ENCODE peak calls at places on chromosomes 6 and 20, in seven cellular contexts. U, V, T, K, A, G and W are unnamed samples.

GRCh38 chr6:4522453-4522852 is 253.8 kb upstream of the CDYL start:
- DNase-seq in G (no peak), T (no peak), K (no peak), V (no peak), A (no peak), U (no peak), W (no peak)

GRCh38 chr6:41689171-41690008 is 46.0 kb downstream of the TFEB start:
- DNase-seq in T (no peak), V (no peak), K (peak), G (no peak), A (no peak), U (no peak), W (no peak)

GRCh38 chr6:151481752-151482151 is 12.1 kb upstream of the CCDC170 start:
- DNase-seq in U (no peak), K (no peak), V (no peak), G (no peak), T (no peak), A (no peak), W (no peak)

GRCh38 chr20:62595491-62595890 is 46.8 kb upstream of the SLCO4A1 start:
- DNase-seq in V (no peak), G (peak), A (no peak), K (peak), U (peak), T (no peak), W (peak)

GRCh38 chr6:78984225-78984950 is 93.7 kb downstream of the PHIP start:
- DNase-seq in U (no peak), V (no peak), T (no peak), G (no peak), K (no peak), A (no peak), W (no peak)

GRCh38 chr20:4720121-4720976 is 1.4 kb upstream of the PRND start:
- DNase-seq in K (peak), V (peak), G (no peak), A (peak), T (peak), U (peak), W (peak)

GRCh38 chr6:169867751-169868191 is 116.3 kb downstream of the ERMARD start:
- DNase-seq in T (no peak), G (no peak), A (no peak), V (no peak), U (no peak), K (no peak), W (peak)

GRCh38 chr6:169669147-169669546 is 32.7 kb downstream of the WDR27 start:
- DNase-seq in K (no peak), A (no peak), T (no peak), G (no peak), U (no peak), V (no peak), W (no peak)

GRCh38 chr20:6611911-6612614 is 155.4 kb upstream of the BMP2 start:
- DNase-seq in K (no peak), G (no peak), U (no peak), A (no peak), T (no peak), V (no peak), W (no peak)

GRCh38 chr20:58017237-58017969 is 211.1 kb downstream of the ANKRD60 start:
- DNase-seq in U (peak), T (no peak), K (no peak), A (no peak), G (peak), V (no peak), W (peak)

GRCh38 chr20:60250251-60250650 is 292.0 kb downstream of the CDH26 start:
- DNase-seq in T (no peak), V (no peak), G (no peak), U (no peak), A (no peak), K (no peak), W (no peak)

GRCh38 chr6:87789198-87789899 is 87.3 kb upstream of the AKIRIN2 start:
- DNase-seq in K (peak), G (peak), T (no peak), V (no peak), A (peak), U (peak), W (peak)

GRCh38 chr20:59662856-59663512 is 58.6 kb downstream of the PHACTR3 start:
- DNase-seq in G (peak), U (no peak), A (no peak), V (no peak), T (no peak), K (no peak), W (peak)

GRCh38 chr20:52975024-52975732 is 3.0 kb downstream of the TSHZ2 start:
- DNase-seq in T (no peak), K (peak), A (no peak), G (no peak), V (peak), U (no peak), W (no peak)

GRCh38 chr6:40347571-40348011 is 239.6 kb downstream of the LRFN2 start:
- DNase-seq in T (no peak), G (no peak), A (no peak), U (no peak), K (no peak), V (no peak), W (peak)

GRCh38 chr6:7058250-7058923 is 49.4 kb upstream of the RREB1 start:
- DNase-seq in A (no peak), G (peak), T (no peak), U (peak), K (peak), V (no peak), W (peak)

GRCh38 chr6:152206072-152206818 is 398.8 kb downstream of the ESR1 start:
- DNase-seq in T (peak), V (no peak), A (peak), U (peak), K (peak), G (no peak), W (no peak)

GRCh38 chr6:123841067-123841896 is 37.6 kb downstream of the NKAIN2 start:
- DNase-seq in T (no peak), U (no peak), G (no peak), K (no peak), V (no peak), A (no peak), W (no peak)

GRCh38 chr6:128696651-128697391 is 176.4 kb upstream of the PTPRK start:
- DNase-seq in V (no peak), G (no peak), A (no peak), K (peak), T (no peak), U (peak), W (peak)

GRCh38 chr6:43016166-43016915 is 2.3 kb downstream of the KLHDC3 start:
- DNase-seq in G (no peak), T (no peak), A (no peak), U (no peak), K (no peak), V (no peak), W (no peak)

GRCh38 chr20:8082025-8082424 is 50.0 kb upstream of the PLCB1 start:
- DNase-seq in G (no peak), A (no peak), T (no peak), U (peak), K (peak), V (no peak), W (no peak)

GRCh38 chr6:145813285-145814034 is 1.1 kb downstream of the FBXO30 start:
- DNase-seq in T (no peak), A (no peak), V (no peak), U (no peak), G (no peak), K (peak), W (no peak)

GRCh38 chr6:70673601-70674000 is 5.9 kb downstream of the SMAP1 start:
- DNase-seq in A (no peak), G (no peak), V (no peak), K (peak), U (no peak), T (no peak), W (no peak)

GRCh38 chr6:88983532-88983931 is 20.1 kb upstream of the RNGTT start:
- DNase-seq in G (no peak), V (no peak), A (peak), U (peak), T (no peak), K (peak), W (no peak)

GRCh38 chr20:62749851-62750445 is 41.3 kb downstream of the NTSR1 start:
- DNase-seq in V (no peak), K (no peak), A (no peak), T (no peak), U (no peak), G (peak), W (no peak)

GRCh38 chr6:1840491-1841121 is 230.9 kb downstream of the FOXC1 start:
- DNase-seq in U (no peak), G (no peak), T (no peak), K (no peak), A (peak), V (no peak), W (peak)

GRCh38 chr20:44910690-44911262 is 916 bp downstream of the PABPC1L start:
- DNase-seq in A (no peak), K (no peak), U (peak), G (no peak), T (no peak), V (no peak), W (no peak)

GRCh38 chr20:62640870-62641748 is 1.2 kb upstream of the SLCO4A1 start:
- DNase-seq in A (no peak), G (no peak), T (no peak), V (no peak), U (no peak), K (no peak), W (no peak)

GRCh38 chr20:33401042-33401921 is at the start of gene CDK5RAP1:
- DNase-seq in T (peak), V (peak), A (peak), U (peak), G (peak), K (peak), W (peak)

GRCh38 chr6:25359191-25359861 is 80.2 kb downstream of the CARMIL1 start:
- DNase-seq in K (peak), T (no peak), A (peak), U (no peak), V (no peak), G (no peak), W (peak)

GRCh38 chr20:61595216-61595615 is 343.2 kb downstream of the CDH4 start:
- DNase-seq in V (no peak), G (no peak), A (no peak), K (no peak), U (no peak), T (no peak), W (no peak)

GRCh38 chr6:126661646-126662045 is 321.7 kb downstream of the CENPW start:
- DNase-seq in G (no peak), T (no peak), A (no peak), K (peak), V (no peak), U (no peak), W (no peak)

GRCh38 chr6:26170181-26170580 is 83.0 kb downstream of the HFE start:
- DNase-seq in V (no peak), K (no peak), A (no peak), T (no peak), G (no peak), U (no peak), W (no peak)

GRCh38 chr20:25063546-25063945 is 5.6 kb upstream of the ACSS1 start:
- DNase-seq in V (no peak), K (no peak), G (peak), U (no peak), A (no peak), T (no peak), W (no peak)

GRCh38 chr6:111663232-111663631 is 57.6 kb upstream of the TRAF3IP2 start:
- DNase-seq in K (no peak), U (no peak), A (no peak), V (no peak), T (no peak), G (no peak), W (no peak)

GRCh38 chr6:29617782-29618557 is 15.0 kb downstream of the GABBR1 start:
- DNase-seq in U (peak), T (no peak), K (no peak), G (no peak), V (no peak), A (no peak), W (no peak)

GRCh38 chr6:39312912-39313525 is 1.2 kb downstream of the KCNK17 start:
- DNase-seq in V (no peak), A (no peak), U (no peak), K (no peak), T (no peak), G (no peak), W (no peak)
- H3K4me3 ChIP-seq in V (no peak), A (peak), U (no peak), K (no peak), T (no peak), G (no peak), W (no peak)

GRCh38 chr6:138410972-138411667 is 7.1 kb downstream of the HEBP2 start:
- DNase-seq in A (no peak), T (no peak), K (peak), V (no peak), U (no peak), G (no peak), W (no peak)
- H3K4me3 ChIP-seq in A (no peak), T (no peak), K (no peak), V (no peak), U (no peak), G (no peak), W (no peak)

DNA sequence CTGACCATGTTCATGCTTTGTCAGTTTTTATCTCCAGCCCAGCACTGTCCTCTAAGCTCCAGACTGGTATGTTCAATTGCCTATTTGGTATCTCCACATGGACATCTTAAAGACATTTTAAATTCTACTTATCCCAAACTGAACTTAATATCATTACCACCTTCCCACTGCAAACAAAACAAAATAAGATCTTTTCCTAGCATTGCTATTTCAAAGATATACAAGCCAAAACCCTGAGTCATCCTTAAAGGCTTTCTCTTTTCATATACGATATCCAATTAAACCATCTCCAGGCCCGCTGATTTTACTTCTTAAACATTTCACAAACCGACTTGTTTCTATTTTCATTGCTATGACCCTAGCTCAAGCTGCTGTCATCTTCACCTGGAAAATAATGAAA is 35.1 kb upstream of the HS3ST5 start:
- DNase-seq in T (no peak), K (no peak), V (no peak), A (no peak), G (no peak), U (no peak), W (peak)
- H3K4me3 ChIP-seq in T (no peak), K (no peak), V (no peak), A (no peak), G (no peak), U (no peak), W (no peak)

DNA sequence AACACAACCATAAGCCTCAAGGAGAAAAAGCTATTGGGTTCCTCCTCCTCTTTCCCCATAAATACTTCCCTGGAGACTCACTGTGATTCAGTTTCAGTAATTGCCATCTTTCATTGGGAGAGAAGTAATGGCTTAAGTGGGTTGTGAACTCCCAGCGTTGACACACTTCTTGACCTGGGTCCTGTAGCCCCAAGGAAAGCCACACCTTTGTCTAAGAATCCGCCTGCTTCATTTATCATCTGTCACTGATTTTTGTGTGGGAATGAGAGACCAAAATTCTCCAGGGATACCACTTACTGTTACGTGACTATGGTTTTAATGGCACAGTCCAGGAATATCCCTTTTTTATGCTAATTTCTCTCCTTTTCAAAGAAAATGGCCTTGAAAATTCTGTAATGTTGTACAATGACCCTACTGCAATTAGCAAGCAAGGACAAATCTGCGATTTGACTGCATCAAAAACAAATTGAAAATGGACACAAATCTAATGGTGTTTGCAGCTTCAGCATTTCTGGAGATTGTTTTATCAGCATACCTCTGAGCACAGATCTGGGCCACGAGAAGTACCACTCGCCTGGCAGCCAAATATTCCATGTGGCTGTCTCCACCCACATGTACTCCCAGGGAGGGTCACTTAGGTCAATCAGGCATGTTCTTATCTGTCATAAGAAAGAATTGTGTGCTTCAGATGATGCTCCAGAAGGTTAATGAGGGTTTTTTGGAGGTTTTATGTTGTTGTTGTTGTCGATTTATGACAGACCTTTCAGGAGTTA is 29.8 kb downstream of the DCBLD1 start:
- DNase-seq in U (no peak), K (no peak), T (no peak), V (no peak), G (no peak), A (no peak), W (no peak)
- H3K4me3 ChIP-seq in U (no peak), K (no peak), T (no peak), V (no peak), G (no peak), A (no peak), W (no peak)